ENCODE peak calls at places on chromosomes 1 and 21, in six cellular contexts. F is breast epithelium; U is mammary epithelial cell; L is CD4-positive, alpha-beta T cell; E is GM23248; T is kidney. C is an unnamed sample.

GRCh38 chr1:20439282-20439681 is 46.7 kb downstream of the CAMK2N1 start:
- DNase-seq in T (no peak), F (peak), L (no peak), E (peak), U (peak), C (no peak)

GRCh38 chr1:235935506-235936224 is 69.0 kb upstream of the LYST start:
- DNase-seq in E (no peak), T (no peak), U (no peak), L (no peak), F (no peak), C (no peak)

GRCh38 chr1:152153996-152154395 is 5.0 kb downstream of the RPTN start:
- DNase-seq in F (no peak), E (no peak), U (no peak), T (no peak), L (no peak), C (no peak)

GRCh38 chr1:161200992-161201827 is 957 bp upstream of the NDUFS2 start:
- DNase-seq in L (no peak), U (no peak), F (no peak), E (peak), T (peak), C (no peak)

GRCh38 chr1:15836772-15837669 is 10.5 kb upstream of the SPEN start:
- DNase-seq in T (peak), L (peak), U (no peak), F (no peak), E (no peak), C (no peak)

GRCh38 chr1:25616080-25616931 is at the start of gene MAN1C1:
- DNase-seq in E (peak), L (peak), F (peak), T (peak), U (peak), C (no peak)

GRCh38 chr1:54927475-54928240 is 40.7 kb upstream of the DHCR24 start:
- DNase-seq in F (no peak), T (no peak), L (no peak), E (peak), U (peak), C (no peak)

GRCh38 chr1:159900086-159900680 is at the start of gene CFAP45:
- DNase-seq in E (peak), F (peak), U (peak), T (peak), L (no peak), C (no peak)

GRCh38 chr1:29639741-29640427 is 403.6 kb downstream of the PTPRU start:
- DNase-seq in F (peak), U (peak), L (no peak), E (peak), T (peak), C (no peak)

GRCh38 chr1:21706151-21706835 is 37.1 kb upstream of the RAP1GAP start:
- DNase-seq in L (no peak), U (no peak), T (no peak), E (peak), F (no peak), C (no peak)

GRCh38 chr1:218828125-218828650 is 345.5 kb upstream of the LYPLAL1 start:
- DNase-seq in L (no peak), U (no peak), T (no peak), E (no peak), F (no peak), C (no peak)

GRCh38 chr21:29538115-29538514 is 239.4 kb downstream of the BACH1 start:
- DNase-seq in T (no peak), F (no peak), L (no peak), U (no peak), E (peak), C (no peak)

GRCh38 chr1:10074059-10074854 is 41.5 kb downstream of the UBE4B start:
- DNase-seq in E (peak), F (no peak), T (no peak), L (peak), U (peak), C (peak)

GRCh38 chr1:206890125-206890637 is 7.1 kb upstream of the IL24 start:
- DNase-seq in U (peak), F (no peak), T (no peak), L (no peak), E (peak), C (no peak)

GRCh38 chr1:11499825-11500331 is 20.9 kb downstream of the DISP3 start:
- DNase-seq in E (no peak), U (no peak), T (peak), L (no peak), F (peak), C (no peak)

GRCh38 chr1:156726549-156727226 is 1.6 kb upstream of the METTL25B start:
- DNase-seq in L (no peak), U (peak), E (peak), T (peak), F (no peak), C (no peak)

GRCh38 chr1:95982706-95983105 is 738.9 kb upstream of the PTBP2 start:
- DNase-seq in U (no peak), T (no peak), E (no peak), F (no peak), L (no peak), C (no peak)

GRCh38 chr1:184407816-184408510 is 21.1 kb downstream of the C1orf21 start:
- DNase-seq in E (peak), U (no peak), T (no peak), F (no peak), L (no peak), C (no peak)

GRCh38 chr1:153509729-153510354 is 25.9 kb downstream of the S100A6 start:
- DNase-seq in E (peak), T (no peak), F (no peak), L (peak), U (peak), C (no peak)

GRCh38 chr1:160621633-160622413 is 25.0 kb downstream of the SLAMF1 start:
- DNase-seq in U (no peak), L (no peak), F (no peak), T (no peak), E (no peak), C (no peak)

GRCh38 chr1:197319631-197320030 is 51.6 kb downstream of the CRB1 start:
- DNase-seq in L (no peak), T (no peak), F (no peak), E (no peak), U (no peak), C (no peak)

GRCh38 chr1:1627842-1628655 is 3.9 kb upstream of the MMP23B start:
- DNase-seq in U (no peak), F (no peak), L (no peak), E (no peak), T (peak), C (no peak)
- H3K27ac ChIP-seq in U (no peak), F (no peak), L (no peak), E (no peak), T (no peak), C (no peak)

GRCh38 chr1:167476061-167476460 is 42.3 kb downstream of the CD247 start:
- DNase-seq in F (no peak), E (no peak), U (no peak), T (no peak), L (no peak), C (no peak)

GRCh38 chr1:167479331-167479979 is 38.9 kb downstream of the CD247 start:
- DNase-seq in U (no peak), L (no peak), E (no peak), F (no peak), T (no peak), C (no peak)

GRCh38 chr1:167473761-167474160 is 44.6 kb downstream of the CD247 start:
- DNase-seq in E (no peak), T (no peak), U (no peak), F (no peak), L (no peak), C (no peak)

GRCh38 chr1:167474191-167474641 is 44.1 kb downstream of the CD247 start:
- DNase-seq in L (no peak), T (no peak), E (no peak), F (peak), U (no peak), C (no peak)

DNA sequence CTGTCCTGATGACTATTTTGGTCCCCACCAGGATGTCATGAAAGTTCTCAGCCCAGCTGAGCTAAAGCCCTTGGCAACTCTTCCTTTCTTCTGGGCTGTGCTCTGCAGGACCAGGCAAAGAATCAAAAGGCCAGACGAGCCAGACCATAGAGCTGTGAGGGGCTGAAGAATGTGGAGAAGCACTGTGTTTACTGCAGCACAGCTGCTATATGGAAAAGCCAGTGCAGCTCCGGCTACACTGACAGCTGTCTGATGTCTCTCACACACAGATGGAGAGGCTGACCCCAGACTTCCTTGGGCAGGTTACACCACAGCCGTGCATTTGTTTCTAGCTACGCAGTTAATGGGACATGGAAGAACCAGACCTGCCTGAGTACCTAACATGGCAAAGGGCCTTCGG is 40.4 kb downstream of the CD247 start:
- DNase-seq in T (no peak), U (no peak), F (no peak), L (no peak), E (no peak), C (no peak)
- H3K27ac ChIP-seq in T (no peak), U (no peak), F (no peak), L (peak), E (no peak), C (no peak)

GRCh38 chr1:150006881-150007401 is 3.6 kb downstream of the OTUD7B start:
- DNase-seq in U (peak), L (no peak), E (peak), T (no peak), F (no peak), C (no peak)
- H3K27ac ChIP-seq in U (peak), L (no peak), E (peak), T (no peak), F (no peak), C (peak)

GRCh38 chr1:32988665-32989064 is 24.1 kb upstream of the RNF19B start:
- DNase-seq in L (no peak), U (peak), T (no peak), E (peak), F (no peak), C (no peak)
- H3K27ac ChIP-seq in L (no peak), U (peak), T (peak), E (peak), F (peak), C (peak)